ENCODE peak calls at places on chromosomes 13 and 19, in five cellular contexts. C, H, A, J and E are unnamed samples.

GRCh38 chr13:34570954-34571353 is 371.1 kb upstream of the NBEA start:
- DNase-seq in H (no peak), A (no peak), C (no peak), J (no peak), E (no peak)

GRCh38 chr13:57557979-57558529 is 73.5 kb upstream of the PCDH17 start:
- DNase-seq in C (no peak), J (no peak), H (peak; percentile 43), A (no peak), E (no peak)

GRCh38 chr19:49763230-49763629 is at the start of gene TSKS:
- DNase-seq in A (no peak), H (no peak), J (no peak), C (no peak), E (no peak)

GRCh38 chr13:71867101-71867814 is at the start of gene DACH1:
- DNase-seq in C (no peak), J (peak; percentile 69), A (no peak), H (peak; percentile 51), E (peak; percentile 31)

GRCh38 chr19:18145391-18145999 is 7.5 kb upstream of the PIK3R2 start:
- DNase-seq in H (no peak), C (no peak), J (no peak), A (no peak), E (no peak)

GRCh38 chr19:5873617-5874199 is 3.4 kb upstream of the FUT5 start:
- DNase-seq in A (no peak), C (no peak), J (no peak), H (no peak), E (no peak)

GRCh38 chr13:75481176-75482069 is 546 bp downstream of the TBC1D4 start:
- DNase-seq in H (peak; percentile 18), A (no peak), C (no peak), J (peak; percentile 47), E (peak; percentile 38)

GRCh38 chr13:48241651-48242050 is 8.6 kb downstream of the ITM2B start:
- DNase-seq in J (no peak), H (no peak), A (no peak), C (no peak), E (no peak)

GRCh38 chr19:11096210-11096841 is 7.1 kb downstream of the LDLR start:
- DNase-seq in C (no peak), J (peak; percentile 83), A (no peak), H (peak; percentile 90), E (peak; percentile 81)

GRCh38 chr13:76663941-76664340 is 222.3 kb downstream of the KCTD12 start:
- DNase-seq in J (no peak), A (no peak), H (no peak), C (no peak), E (no peak)

GRCh38 chr19:10431254-10431942 is 11.1 kb downstream of the PDE4A start:
- DNase-seq in A (no peak), J (peak; percentile 31), H (no peak), C (no peak), E (no peak)

GRCh38 chr19:52231154-52231565 is 38.2 kb upstream of the ZNF766 start:
- DNase-seq in J (peak; percentile 79), A (no peak), C (no peak), H (no peak), E (no peak)

GRCh38 chr13:51603716-51604115 is 19.5 kb downstream of the WDFY2 start:
- DNase-seq in H (no peak), C (no peak), A (no peak), J (no peak), E (no peak)

GRCh38 chr13:20294497-20294896 is 62.4 kb upstream of the GJB6 start:
- DNase-seq in A (no peak), H (no peak), C (no peak), J (no peak), E (no peak)

DNA sequence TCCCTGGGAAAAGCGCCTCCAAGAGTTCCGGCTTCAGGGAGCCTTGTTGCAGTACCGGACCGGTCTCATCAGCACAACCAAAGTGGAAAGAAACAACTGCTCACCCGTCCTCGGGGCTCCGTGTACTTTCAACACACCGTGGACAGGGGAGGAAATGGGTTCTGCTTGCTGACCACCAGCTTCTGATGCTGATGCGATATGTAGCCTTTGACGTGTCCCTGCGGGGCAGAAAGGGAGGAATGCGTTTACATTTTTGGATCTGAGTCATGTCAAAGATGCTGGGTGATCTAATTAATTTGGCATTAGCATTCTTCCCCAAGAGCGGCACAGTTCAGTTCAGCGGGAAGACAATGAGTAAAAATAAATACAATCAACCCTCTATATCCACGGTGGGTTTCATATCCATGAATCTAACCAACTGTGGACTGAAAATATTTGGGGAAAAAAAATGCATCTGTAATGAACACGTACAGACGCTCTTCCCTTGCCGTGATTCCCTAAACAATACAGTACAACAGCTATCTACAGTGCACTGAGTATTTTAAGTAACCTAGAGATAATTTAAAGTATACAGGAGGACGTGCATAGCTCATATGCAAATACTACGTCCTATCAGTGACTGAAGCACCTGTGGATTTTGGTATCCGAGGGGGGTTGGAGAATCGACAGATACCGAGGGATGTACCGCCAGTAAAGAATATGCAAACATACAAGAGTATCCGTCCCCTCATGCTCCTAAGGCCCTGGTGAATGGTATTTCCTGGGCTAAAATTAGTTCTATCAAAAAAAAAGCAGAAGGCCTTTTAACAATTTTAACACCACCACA is 19.8 kb downstream of the PROZ start:
- DNase-seq in C (no peak), H (no peak), J (no peak), A (no peak), E (no peak)
- H3K4me1 ChIP-seq in C (no peaks in the 10 kb centered on the region), H (no peaks in the 10 kb centered on the region), J (no peaks in the 10 kb centered on the region), A (no peaks in the 10 kb centered on the region), E (peaks cover 15% of the 10 kb centered on the region)

GRCh38 chr13:78826936-78827335 is 168.0 kb upstream of the OBI1 start:
- DNase-seq in H (no peak), A (no peak), J (no peak), C (no peak), E (no peak)

GRCh38 chr13:78829821-78830220 is 170.9 kb upstream of the OBI1 start:
- DNase-seq in H (no peak), C (no peak), J (no peak), A (no peak), E (no peak)

GRCh38 chr13:78827471-78827870 is 168.5 kb upstream of the OBI1 start:
- DNase-seq in J (no peak), H (no peak), C (no peak), A (no peak), E (no peak)

GRCh38 chr13:78826312-78826711 is 167.4 kb upstream of the OBI1 start:
- DNase-seq in C (no peak), A (no peak), J (no peak), H (no peak), E (no peak)

GRCh38 chr13:78830508-78830907 is 171.6 kb upstream of the OBI1 start:
- DNase-seq in H (no peak), A (no peak), J (no peak), C (no peak), E (no peak)
- H3K4me1 ChIP-seq in H (no peaks in the 10 kb centered on the region), A (no peaks in the 10 kb centered on the region), J (no peaks in the 10 kb centered on the region), C (no peaks in the 10 kb centered on the region), E (no peaks in the 10 kb centered on the region)

GRCh38 chr19:1015782-1016646 is 4.9 kb downstream of the TMEM259 start:
- DNase-seq in C (no peak), J (no peak), H (peak; percentile 90), A (no peak), E (no peak)
- H3K4me1 ChIP-seq in C (peaks cover 49% of the 10 kb centered on the region), J (peaks cover 27% of the 10 kb centered on the region), H (peaks cover 45% of the 10 kb centered on the region), A (peaks cover 20% of the 10 kb centered on the region), E (peaks cover 51% of the 10 kb centered on the region)

GRCh38 chr19:45601115-45601514 is 897 bp downstream of the GPR4 start:
- DNase-seq in J (no peak), H (no peak), C (no peak), A (no peak), E (no peak)
- H3K4me1 ChIP-seq in J (no peaks in the 10 kb centered on the region), H (peaks cover 7% of the 10 kb centered on the region), C (peaks cover 28% of the 10 kb centered on the region), A (peaks cover 3% of the 10 kb centered on the region), E (peaks cover 7% of the 10 kb centered on the region)

DNA sequence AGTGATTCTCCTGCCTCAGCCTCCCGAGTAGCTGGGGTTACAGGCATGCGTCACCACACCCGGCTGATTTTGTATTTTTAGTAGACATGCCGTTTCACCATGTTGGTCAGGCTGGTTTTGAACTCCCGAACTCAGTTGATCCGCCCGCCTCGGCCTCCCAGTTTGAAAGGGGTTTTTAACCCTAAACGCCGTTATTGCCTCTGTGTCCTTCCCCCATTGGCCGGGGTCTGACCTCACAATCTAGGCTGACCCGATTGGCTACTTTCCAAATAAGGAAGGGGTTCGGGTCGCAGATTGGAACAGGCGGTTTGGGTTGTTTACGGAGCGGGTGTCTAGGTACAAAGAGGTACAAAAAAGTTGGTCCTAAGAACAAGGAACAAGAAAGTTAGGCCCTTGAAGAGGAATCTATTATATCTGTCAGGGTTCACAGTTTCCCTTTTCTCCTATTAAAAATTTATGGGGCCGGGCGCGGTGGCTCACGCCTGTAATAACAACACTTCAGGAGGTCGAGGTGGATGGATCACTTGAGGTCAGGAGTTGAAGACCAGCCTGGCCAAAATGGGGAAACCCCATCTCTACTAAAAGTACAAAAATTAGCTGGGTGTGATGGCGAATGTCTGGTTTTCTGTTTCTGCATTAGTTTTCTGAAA is 1.0 kb downstream of the ZNF253 start:
- DNase-seq in H (peak; percentile 12), J (peak; percentile 23), C (no peak), A (no peak), E (no peak)
- H3K4me1 ChIP-seq in H (no peaks in the 10 kb centered on the region), J (peaks cover 19% of the 10 kb centered on the region), C (peaks cover 23% of the 10 kb centered on the region), A (no peaks in the 10 kb centered on the region), E (peaks cover 21% of the 10 kb centered on the region)